ENCODE peak calls at places on chromosomes 11 and 22, in five cellular contexts. L, U, J, T and R are unnamed samples.
A peak's percentile ranks its signal among the peaks of the same experiment; 100 is the strongest.

GRCh38 chr22:43553451-43554258 is 141.8 kb downstream of the MPPED1 start:
- DNase-seq in L (no peak), U (no peak), J (no peak), T (no peak), R (no peak)

GRCh38 chr11:11332141-11332710 is 20.8 kb downstream of the CSNK2A3 start:
- DNase-seq in L (peak; percentile 39), U (no peak), J (no peak), T (no peak), R (no peak)

GRCh38 chr11:61129608-61130523 is 27.6 kb downstream of the CD5 start:
- DNase-seq in L (peak; percentile 97), U (peak; percentile 85), J (peak; percentile 97), T (peak; percentile 96), R (peak; percentile 93)

GRCh38 chr11:21037836-21038235 is 368.4 kb downstream of the NELL1 start:
- DNase-seq in L (no peak), U (no peak), J (no peak), T (no peak), R (no peak)

GRCh38 chr11:23310276-23310675 is 450.0 kb upstream of the CCDC179 start:
- DNase-seq in L (no peak), U (no peak), J (peak; percentile 61), T (no peak), R (peak; percentile 63)

GRCh38 chr11:50275133-50275532 is 242.5 kb downstream of the OR4C45 start:
- DNase-seq in L (no peak), U (no peak), J (no peak), T (no peak), R (no peak)

GRCh38 chr11:2558402-2558801 is 113.6 kb downstream of the KCNQ1 start:
- DNase-seq in L (no peak), U (no peak), J (no peak), T (no peak), R (no peak)

GRCh38 chr11:126544311-126545056 is 189.0 kb downstream of the ST3GAL4 start:
- DNase-seq in L (peak; percentile 76), U (peak; percentile 79), J (no peak), T (peak; percentile 83), R (peak; percentile 57)

GRCh38 chr11:111449158-111449557 is 63.0 kb downstream of the BTG4 start:
- DNase-seq in L (no peak), U (no peak), J (no peak), T (no peak), R (no peak)

GRCh38 chr22:50399751-50400331 is 56.7 kb downstream of the PPP6R2 start:
- DNase-seq in L (peak; percentile 75), U (peak; percentile 9), J (peak; percentile 32), T (peak; percentile 74), R (no peak)

GRCh38 chr22:29154364-29155048 is 51.2 kb upstream of the EMID1 start:
- DNase-seq in L (peak; percentile 88), U (peak; percentile 75), J (peak; percentile 68), T (peak; percentile 79), R (peak; percentile 51)

GRCh38 chr11:73950869-73951710 is at the start of gene DNAJB13:
- DNase-seq in L (peak; percentile 79), U (peak; percentile 76), J (peak; percentile 73), T (peak; percentile 92), R (peak; percentile 60)

GRCh38 chr11:31768744-31769143 is 42.4 kb downstream of the PAX6 start:
- DNase-seq in L (no peak), U (no peak), J (no peak), T (no peak), R (no peak)

GRCh38 chr22:38259370-38259769 is 13.4 kb downstream of the TMEM184B start:
- DNase-seq in L (no peak), U (no peak), J (no peak), T (no peak), R (no peak)

GRCh38 chr22:19887251-19887985 is 32.7 kb upstream of the GNB1L start:
- DNase-seq in L (no peak), U (no peak), J (no peak), T (no peak), R (no peak)

GRCh38 chr11:103274025-103274424 is 164.8 kb downstream of the DYNC2H1 start:
- DNase-seq in L (no peak), U (no peak), J (no peak), T (no peak), R (no peak)

GRCh38 chr11:122751298-122752070 is 86.8 kb upstream of the CRTAM start:
- DNase-seq in L (no peak), U (no peak), J (peak; percentile 60), T (no peak), R (peak; percentile 72)

GRCh38 chr11:122756417-122756816 is 81.9 kb upstream of the CRTAM start:
- DNase-seq in L (no peak), U (no peak), J (no peak), T (peak; percentile 56), R (no peak)

GRCh38 chr11:122108192-122108799 is 7.7 kb downstream of the BLID start:
- DNase-seq in L (peak; percentile 49), U (peak; percentile 61), J (peak; percentile 59), T (peak; percentile 68), R (peak; percentile 70)

GRCh38 chr22:42633013-42633412 is 7.4 kb downstream of the ATP5MGL start:
- DNase-seq in L (no peak), U (no peak), J (no peak), T (no peak), R (no peak)

GRCh38 chr11:12675951-12676711 is 1.9 kb downstream of the TEAD1 start:
- DNase-seq in L (no peak), U (no peak), J (peak; percentile 57), T (peak; percentile 55), R (peak; percentile 63)

GRCh38 chr11:74754507-74755255 is 6.0 kb downstream of the RNF169 start:
- DNase-seq in L (no peak), U (no peak), J (peak; percentile 95), T (peak; percentile 6), R (peak; percentile 96)

GRCh38 chr22:33917744-33918406 is 2.4 kb downstream of the LARGE1 start:
- DNase-seq in L (peak; percentile 48), U (no peak), J (peak; percentile 67), T (peak; percentile 72), R (peak; percentile 50)

GRCh38 chr11:11022126-11022730 is 164.4 kb upstream of the ZBED5 start:
- DNase-seq in L (no peak), U (no peak), J (no peak), T (no peak), R (peak; percentile 24)

GRCh38 chr11:36356201-36356600 is 60.1 kb downstream of the PRR5L start:
- DNase-seq in L (no peak), U (no peak), J (no peak), T (no peak), R (no peak)

GRCh38 chr11:27241316-27242122 is 121.5 kb downstream of the CCDC34 start:
- DNase-seq in L (no peak), U (no peak), J (peak; percentile 53), T (peak; percentile 12), R (peak; percentile 91)

GRCh38 chr11:46659908-46660307 is 40.5 kb downstream of the ARHGAP1 start:
- DNase-seq in L (no peak), U (no peak), J (peak; percentile 78), T (no peak), R (peak; percentile 84)

GRCh38 chr11:94198718-94199117 is 70.1 kb downstream of the PANX1 start:
- DNase-seq in L (no peak), U (no peak), J (no peak), T (no peak), R (no peak)

GRCh38 chr11:64745523-64746328 is 1.8 kb upstream of the RASGRP2 start:
- DNase-seq in L (peak; percentile 91), U (peak; percentile 66), J (peak; percentile 61), T (peak; percentile 65), R (peak; percentile 22)

GRCh38 chr22:31879585-31879984 is 64.8 kb upstream of the YWHAH start:
- DNase-seq in L (no peak), U (no peak), J (no peak), T (no peak), R (no peak)

GRCh38 chr11:131684111-131685060 is 314.0 kb downstream of the NTM start:
- DNase-seq in L (peak; percentile 18), U (no peak), J (no peak), T (peak; percentile 45), R (no peak)

GRCh38 chr11:82855616-82856015 is 44.6 kb downstream of the PRCP start:
- DNase-seq in L (no peak), U (no peak), J (no peak), T (no peak), R (no peak)

GRCh38 chr11:68471360-68472340 is 11.1 kb downstream of the PPP6R3 start:
- DNase-seq in L (no peak), U (no peak), J (no peak), T (no peak), R (peak; percentile 29)

GRCh38 chr22:44689173-44689572 is 12.8 kb upstream of the PRR5 start:
- DNase-seq in L (no peak), U (no peak), J (no peak), T (no peak), R (peak; percentile 72)
- H2BK120ac ChIP-seq in L (no peak overlapping the region), U (no peak overlapping the region), J (no peak overlapping the region), T (no peak overlapping the region), R (no peak overlapping the region)

GRCh38 chr11:69703711-69704507 is at the start of gene FGF19:
- DNase-seq in L (peak; percentile 85), U (no peak), J (peak; percentile 9), T (peak; percentile 64), R (no peak)
- H2BK120ac ChIP-seq in L (no peak within 1 kb of the TSS), U (no peak within 1 kb of the TSS), J (no peak within 1 kb of the TSS), T (no peak within 1 kb of the TSS), R (no peak within 1 kb of the TSS)

DNA sequence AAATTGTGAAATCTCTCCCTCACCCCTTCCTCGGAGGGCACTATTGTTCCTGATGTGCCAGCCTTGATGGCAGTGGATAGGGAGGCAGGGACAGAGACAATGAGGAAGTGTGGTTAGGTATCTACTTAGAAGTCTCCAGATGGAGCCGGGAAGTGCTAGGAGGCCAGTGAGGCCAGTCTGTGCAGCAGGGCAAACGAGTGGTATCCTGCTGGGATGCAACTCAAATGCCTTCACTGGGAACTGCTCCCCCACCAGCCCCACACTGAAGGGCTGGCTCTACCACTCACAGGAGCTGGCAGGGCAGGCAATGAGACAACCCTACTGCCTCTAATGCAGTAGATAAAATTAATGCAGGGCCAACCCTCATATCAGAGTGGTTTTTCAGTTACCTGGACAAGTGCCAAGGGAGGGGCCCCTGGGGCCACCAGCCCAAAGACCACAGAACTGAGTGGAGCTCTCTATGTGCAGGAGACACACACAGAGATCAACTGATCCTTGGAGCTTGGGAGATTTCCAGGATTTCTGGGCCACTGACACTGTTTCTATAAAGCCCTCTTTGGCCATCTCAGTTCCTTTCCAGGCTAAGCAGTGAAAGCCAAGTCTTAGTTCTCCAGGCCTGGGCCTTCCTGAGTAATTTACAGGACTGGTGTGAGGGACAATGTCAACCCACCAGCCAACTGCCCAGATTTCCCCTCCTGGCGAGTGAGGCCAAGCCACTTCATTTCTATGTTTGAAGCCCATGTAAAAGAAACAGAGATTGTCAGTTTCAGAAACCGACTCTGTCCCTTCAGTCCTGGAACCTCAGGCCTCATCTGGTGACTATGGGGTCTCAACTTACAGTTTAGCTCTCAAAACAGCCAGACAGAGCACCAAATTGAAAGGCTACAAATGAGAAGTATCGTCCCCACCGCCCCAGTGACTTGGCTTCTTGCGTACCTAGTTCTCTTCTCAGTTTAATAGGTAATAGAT is 4.1 kb downstream of the MIF start:
- DNase-seq in L (no peak), U (no peak), J (no peak), T (peak; percentile 22), R (no peak)
- H2BK120ac ChIP-seq in L (no peak overlapping the region), U (no peak overlapping the region), J (no peak overlapping the region), T (no peak overlapping the region), R (no peak overlapping the region)

DNA sequence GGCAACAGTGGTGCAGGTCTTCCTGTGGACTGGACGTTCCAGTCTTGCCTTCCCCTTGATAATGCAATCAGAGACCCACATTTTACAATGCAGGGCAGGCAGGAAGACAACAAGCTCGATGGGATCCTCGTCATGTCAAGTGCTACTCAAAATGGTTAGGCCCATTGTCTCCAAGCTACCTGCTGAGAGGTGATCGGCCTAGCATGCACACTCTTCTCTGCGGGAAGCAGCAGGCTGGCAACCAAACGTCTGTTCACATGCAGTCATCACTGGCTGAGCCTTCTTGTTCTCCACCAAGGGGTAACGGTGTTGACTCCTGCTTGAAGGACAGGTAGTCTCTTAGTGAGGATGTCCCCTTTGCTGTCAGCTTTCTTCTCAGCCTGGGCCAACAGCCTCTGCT is 25.5 kb upstream of the CD82 start:
- DNase-seq in L (no peak), U (no peak), J (no peak), T (peak; percentile 25), R (no peak)
- H2BK120ac ChIP-seq in L (no peak overlapping the region), U (no peak overlapping the region), J (no peak overlapping the region), T (no peak overlapping the region), R (no peak overlapping the region)